ENCODE peak calls at places on chromosomes 5 and 9, in six cellular contexts. D is left ventricle myocardium inferior, T is nephron progenitor cell, Y is astrocyte, A is esophagus squamous epithelium, I is pancreas. O is an unnamed sample.

GRCh38 chr9:29220852-29221251 is 1647.6 kb upstream of the C9orf72 start:
- DNase-seq in D (no peak), I (no peak), Y (no peak), A (no peak), T (no peak), O (no peak)

GRCh38 chr9:69674741-69675438 is 2.7 kb upstream of the APBA1 start:
- DNase-seq in T (no peak), Y (peak), D (no peak), I (no peak), A (no peak), O (no peak)

GRCh38 chr5:169634606-169635005 is 2.5 kb upstream of the DOCK2 start:
- DNase-seq in Y (no peak), A (no peak), I (no peak), T (no peak), D (no peak), O (no peak)

GRCh38 chr5:170266570-170267379 is 30.8 kb downstream of the LCP2 start:
- DNase-seq in D (no peak), Y (no peak), I (no peak), T (no peak), A (no peak), O (no peak)

GRCh38 chr9:127014210-127014609 is 99.6 kb downstream of the RALGPS1 start:
- DNase-seq in T (no peak), Y (peak), I (no peak), D (no peak), A (no peak), O (no peak)

GRCh38 chr5:31851290-31851689 is 212.4 kb downstream of the PDZD2 start:
- DNase-seq in A (no peak), Y (no peak), D (no peak), I (no peak), T (no peak), O (no peak)

GRCh38 chr5:167453518-167454020 is 837.9 kb upstream of the WWC1 start:
- DNase-seq in T (no peak), D (no peak), I (no peak), Y (peak), A (no peak), O (no peak)

GRCh38 chr5:176533390-176533789 is 3.8 kb downstream of the RNF44 start:
- DNase-seq in I (no peak), Y (no peak), A (no peak), T (no peak), D (peak), O (no peak)

GRCh38 chr9:91221332-91221731 is 140.4 kb downstream of the AUH start:
- DNase-seq in Y (peak), D (no peak), I (no peak), T (no peak), A (no peak), O (no peak)

GRCh38 chr9:132711846-132712245 is 41.6 kb downstream of the GTF3C4 start:
- DNase-seq in D (no peak), A (no peak), T (no peak), Y (no peak), I (no peak), O (no peak)

GRCh38 chr5:95923918-95924559 is 37.6 kb downstream of the ELL2 start:
- DNase-seq in I (no peak), A (no peak), D (no peak), Y (no peak), T (no peak), O (no peak)

GRCh38 chr5:177035982-177036381 is 13.5 kb downstream of the ZNF346 start:
- DNase-seq in D (no peak), Y (no peak), I (no peak), A (no peak), T (peak), O (no peak)

GRCh38 chr9:8262625-8263622 is 463.3 kb upstream of the DMAC1 start:
- DNase-seq in D (peak), A (no peak), I (no peak), T (no peak), Y (no peak), O (no peak)

GRCh38 chr5:78612227-78613150 is 36.1 kb downstream of the LHFPL2 start:
- DNase-seq in D (no peak), I (peak), T (no peak), A (no peak), Y (no peak), O (no peak)

GRCh38 chr9:19085295-19085694 is 17.4 kb downstream of the HAUS6 start:
- DNase-seq in I (no peak), Y (no peak), T (no peak), A (no peak), D (no peak), O (no peak)

GRCh38 chr5:147576646-147577535 is 67.0 kb upstream of the DPYSL3 start:
- DNase-seq in A (no peak), I (peak), T (peak), D (peak), Y (no peak), O (no peak)

GRCh38 chr5:170746081-170746951 is 37.2 kb upstream of the GABRP start:
- DNase-seq in T (no peak), D (no peak), I (no peak), A (no peak), Y (no peak), O (no peak)

GRCh38 chr5:124581866-124582650 is 164.4 kb downstream of the ZNF608 start:
- DNase-seq in I (no peak), Y (no peak), D (no peak), T (peak), A (no peak), O (no peak)

GRCh38 chr5:72556351-72557146 is 49.3 kb upstream of the ZNF366 start:
- DNase-seq in A (no peak), Y (peak), D (peak), T (peak), I (peak), O (no peak)

GRCh38 chr9:77981332-77981731 is 50.3 kb downstream of the GNAQ start:
- DNase-seq in Y (peak), A (no peak), I (no peak), D (no peak), T (no peak), O (no peak)

GRCh38 chr9:27726244-27727141 is 153.2 kb upstream of the C9orf72 start:
- DNase-seq in D (peak), Y (peak), A (no peak), T (peak), I (no peak), O (no peak)

GRCh38 chr9:95773061-95773433 is 102.4 kb upstream of the ERCC6L2 start:
- DNase-seq in Y (peak), D (no peak), T (no peak), A (no peak), I (no peak), O (no peak)

GRCh38 chr5:36006161-36006560 is 15.0 kb upstream of the UGT3A1 start:
- DNase-seq in A (no peak), Y (no peak), I (no peak), T (no peak), D (no peak), O (no peak)

GRCh38 chr5:126805108-126805507 is 28.2 kb downstream of the LMNB1 start:
- DNase-seq in A (no peak), I (no peak), T (no peak), Y (peak), D (no peak), O (no peak)

GRCh38 chr9:86337469-86338107 is 16.6 kb downstream of the TUT7 start:
- DNase-seq in Y (no peak), I (no peak), T (no peak), A (no peak), D (no peak), O (no peak)

GRCh38 chr9:35904966-35905781 is 828 bp upstream of the HRCT1 start:
- DNase-seq in T (no peak), Y (peak), A (no peak), I (no peak), D (no peak), O (no peak)

GRCh38 chr9:102479191-102479590 is 515.9 kb upstream of the CYLC2 start:
- DNase-seq in A (no peak), Y (no peak), T (no peak), D (no peak), I (no peak), O (no peak)

GRCh38 chr5:80481019-80481893 is 6.6 kb upstream of the FAM151B start:
- DNase-seq in T (no peak), Y (peak), I (no peak), D (no peak), A (no peak), O (no peak)

GRCh38 chr9:128384801-128385492 is 13.8 kb downstream of the URM1 start:
- DNase-seq in Y (no peak), A (no peak), I (no peak), D (no peak), T (no peak), O (no peak)

GRCh38 chr5:42268630-42269029 is 154.6 kb upstream of the GHR start:
- DNase-seq in I (no peak), T (no peak), A (no peak), D (no peak), Y (peak), O (no peak)

GRCh38 chr9:95857122-95857521 is 18.4 kb upstream of the ERCC6L2 start:
- DNase-seq in T (peak), A (no peak), Y (peak), D (no peak), I (no peak), O (no peak)

GRCh38 chr5:132275367-132276220 is 18.1 kb downstream of the PDLIM4 start:
- DNase-seq in T (no peak), I (peak), D (no peak), A (no peak), Y (no peak), O (no peak)

GRCh38 chr5:90289837-90290236 is 119.7 kb downstream of the CETN3 start:
- DNase-seq in A (no peak), D (no peak), I (no peak), T (no peak), Y (no peak), O (no peak)

GRCh38 chr5:110477923-110478322 is 248.5 kb downstream of the TMEM232 start:
- DNase-seq in I (no peak), T (no peak), D (no peak), Y (peak), A (no peak), O (no peak)

GRCh38 chr9:16572005-16572727 is 298.3 kb downstream of the BNC2 start:
- DNase-seq in D (no peak), I (no peak), Y (no peak), T (no peak), A (no peak), O (no peak)

GRCh38 chr9:114450833-114451706 is 54.2 kb downstream of the WHRN start:
- DNase-seq in D (no peak), I (no peak), A (no peak), Y (no peak), T (no peak), O (no peak)

GRCh38 chr9:23934291-23934690 is 108.3 kb upstream of the ELAVL2 start:
- DNase-seq in I (no peak), D (no peak), Y (no peak), T (no peak), A (no peak), O (no peak)

GRCh38 chr5:1594336-1595106 is 70.8 kb upstream of the LPCAT1 start:
- DNase-seq in D (peak), Y (no peak), T (peak), I (peak), A (peak), O (peak)
- TF ChIP-seq CTCF in D (peak), Y (no peak), T (peak), I (no peak), A (peak), O (peak)

DNA sequence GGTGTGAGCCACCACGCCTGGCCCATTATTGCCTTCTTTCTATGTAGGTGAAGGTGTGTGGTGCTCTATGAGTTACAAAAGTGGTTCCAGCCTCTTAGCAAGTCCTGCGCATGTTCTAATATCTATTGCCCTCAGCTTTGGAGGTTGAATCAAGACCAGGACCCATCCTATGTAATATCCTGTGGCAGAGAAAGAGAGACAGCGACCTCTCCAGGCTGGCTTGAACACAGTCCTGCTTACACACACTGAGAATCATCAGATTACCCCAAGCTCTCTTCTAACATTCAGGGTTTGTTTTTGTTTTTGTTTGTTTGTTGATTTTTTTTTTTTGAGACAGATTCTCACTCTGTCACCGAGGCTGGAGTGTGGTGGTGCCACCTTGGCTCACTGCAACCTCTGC is 94.7 kb upstream of the OSMR start:
- DNase-seq in D (no peak), T (no peak), I (no peak), A (no peak), Y (no peak), O (no peak)
- TF ChIP-seq CTCF in D (no peak), T (no peak), I (no peak), A (no peak), Y (no peak), O (peak)

GRCh38 chr5:98905857-98906688 is 22.7 kb downstream of the CHD1 start:
- DNase-seq in D (no peak), A (no peak), Y (peak), I (no peak), T (no peak), O (no peak)
- TF ChIP-seq CTCF in D (peak), A (peak), Y (peak), I (peak), T (peak), O (peak)

GRCh38 chr9:20428976-20429375 is 193.3 kb downstream of the MLLT3 start:
- DNase-seq in I (no peak), T (no peak), Y (no peak), A (no peak), D (no peak), O (no peak)
- TF ChIP-seq CTCF in I (no peak), T (no peak), Y (no peak), A (no peak), D (no peak), O (no peak)

GRCh38 chr9:1337169-1337568 is 287.0 kb downstream of the DMRT2 start:
- DNase-seq in Y (no peak), D (no peak), A (no peak), I (no peak), T (no peak), O (no peak)
- TF ChIP-seq CTCF in Y (no peak), D (peak), A (no peak), I (no peak), T (no peak), O (no peak)

GRCh38 chr9:32526042-32526706 is at the start of gene RIGI:
- DNase-seq in Y (peak), A (peak), D (peak), I (peak), T (peak), O (no peak)
- TF ChIP-seq CTCF in Y (peak), A (peak), D (peak), I (no peak), T (peak), O (peak)

DNA sequence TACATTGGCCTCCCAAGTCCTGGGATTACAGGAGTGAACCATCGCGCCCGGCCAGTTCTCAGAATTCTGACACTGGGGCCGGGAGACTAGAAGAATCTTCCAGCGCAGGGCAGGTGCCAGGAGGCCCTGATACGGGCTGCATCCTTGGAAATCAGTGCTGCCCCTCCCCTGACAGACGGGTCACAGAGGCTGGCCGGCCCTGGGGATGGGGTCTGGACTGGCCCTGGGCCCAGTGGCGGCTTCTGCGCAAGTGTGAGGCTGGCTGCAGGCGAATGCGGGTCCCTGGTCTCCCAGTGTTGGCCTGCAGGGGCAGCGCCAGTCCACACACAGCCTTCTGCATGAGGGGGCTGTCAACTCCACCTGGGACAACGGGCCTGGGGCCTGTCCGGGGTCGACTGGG is 831 bp upstream of the TBC1D9B start:
- DNase-seq in I (no peak), D (no peak), A (no peak), T (peak), Y (no peak), O (no peak)
- TF ChIP-seq CTCF in I (no peak), D (no peak), A (peak), T (peak), Y (no peak), O (peak)

GRCh38 chr9:121169094-121169601 is 32.5 kb downstream of the RAB14 start:
- DNase-seq in Y (no peak), I (no peak), D (no peak), A (no peak), T (no peak), O (no peak)
- TF ChIP-seq CTCF in Y (peak), I (no peak), D (peak), A (peak), T (peak), O (peak)

GRCh38 chr9:125888220-125888619 is 141.0 kb downstream of the PBX3 start:
- DNase-seq in D (no peak), A (no peak), T (no peak), I (no peak), Y (peak), O (no peak)

GRCh38 chr9:125889122-125889523 is 141.9 kb downstream of the PBX3 start:
- DNase-seq in A (no peak), I (peak), T (no peak), D (peak), Y (peak), O (no peak)

GRCh38 chr9:125886365-125886764 is 139.2 kb downstream of the PBX3 start:
- DNase-seq in A (no peak), D (no peak), Y (no peak), T (no peak), I (no peak), O (no peak)

GRCh38 chr9:125890793-125891192 is 143.6 kb downstream of the PBX3 start:
- DNase-seq in I (no peak), T (no peak), A (no peak), Y (no peak), D (no peak), O (no peak)

DNA sequence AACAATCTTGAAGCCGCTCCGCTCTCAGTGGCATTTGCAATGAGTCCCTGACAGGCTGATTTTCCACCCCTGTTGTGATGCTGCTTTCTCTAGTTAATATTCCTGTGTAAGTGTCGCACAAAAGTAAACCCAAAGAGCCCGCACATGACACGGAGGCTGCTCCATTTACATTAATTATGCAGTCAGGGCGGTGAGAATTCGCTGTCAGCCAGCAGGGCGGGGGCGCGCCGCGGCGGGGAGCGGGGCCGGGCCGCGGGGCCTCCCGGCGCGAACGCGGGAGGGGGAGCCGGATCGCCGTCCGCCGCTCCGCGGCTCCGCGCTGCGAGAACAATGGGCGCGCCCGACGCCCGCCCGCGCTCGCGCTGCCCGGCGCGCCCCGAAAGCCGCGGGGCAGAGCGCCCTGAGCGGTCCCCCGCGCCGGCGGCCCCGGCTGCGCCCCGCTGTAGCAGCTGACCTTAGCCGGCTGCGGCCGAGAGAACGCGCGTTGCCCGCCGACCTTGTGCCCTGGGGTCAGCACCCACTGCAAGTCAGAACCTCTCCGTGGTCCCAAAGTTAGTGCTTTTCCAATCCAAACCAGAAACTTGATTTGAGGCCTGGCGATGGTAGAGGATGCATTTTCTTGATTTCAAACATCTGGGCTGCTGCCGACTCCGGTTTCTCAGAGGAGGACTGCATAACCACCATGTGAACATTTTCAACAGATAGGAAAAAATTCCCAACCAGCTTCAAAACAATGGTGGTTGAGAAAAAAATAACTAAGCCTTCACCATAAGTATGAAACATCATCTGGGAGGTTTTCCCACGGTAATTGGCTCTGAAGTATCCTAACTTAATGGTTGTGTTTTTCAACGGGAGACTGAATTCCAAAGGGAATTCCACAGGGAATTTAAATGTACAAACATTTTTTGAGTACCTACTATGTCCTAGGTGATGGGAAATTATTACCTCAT is 142.6 kb downstream of the PBX3 start:
- DNase-seq in I (peak), D (peak), Y (peak), A (no peak), T (peak), O (no peak)
- TF ChIP-seq CTCF in I (no peak), D (no peak), Y (no peak), A (no peak), T (no peak), O (no peak)

DNA sequence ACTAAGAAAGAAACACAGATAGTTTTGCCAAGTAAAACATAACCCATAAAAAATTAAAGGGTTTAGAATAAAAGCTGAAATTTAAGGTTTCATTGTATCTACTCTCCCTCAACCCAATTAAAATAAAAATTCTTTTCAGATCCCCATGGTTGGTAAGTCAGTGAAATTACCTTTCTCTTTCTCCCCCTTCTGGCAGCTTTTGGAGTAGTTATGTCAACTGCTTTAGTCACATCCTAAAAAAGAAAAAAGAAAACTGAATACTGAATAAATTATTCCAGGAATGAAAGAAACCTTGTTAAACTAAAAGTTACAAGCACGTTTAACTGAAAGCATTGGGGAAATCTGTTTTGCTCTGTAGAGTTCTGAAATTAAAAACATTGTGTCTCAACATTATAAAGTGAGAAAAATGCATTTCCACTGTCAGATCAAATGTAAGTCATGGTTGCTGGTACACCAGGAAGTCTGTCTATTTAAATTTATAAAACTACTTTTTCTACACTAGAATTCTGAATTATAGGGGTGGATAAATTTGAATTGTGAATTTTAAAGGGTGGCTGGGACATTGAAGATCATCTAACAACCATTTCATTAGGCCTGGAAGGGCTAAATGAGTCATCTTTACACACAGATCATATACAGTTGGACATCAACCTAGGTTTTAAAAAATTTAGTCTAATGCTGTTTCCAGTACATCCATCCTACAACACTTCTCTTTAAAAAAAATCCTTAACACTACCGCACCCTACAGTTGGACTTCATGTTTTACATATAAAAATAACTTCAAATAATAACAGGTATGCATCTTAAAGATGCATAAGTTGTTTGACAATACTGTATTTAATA is 24.7 kb downstream of the PSIP1 start:
- DNase-seq in D (no peak), Y (no peak), A (no peak), T (no peak), I (no peak), O (no peak)
- TF ChIP-seq CTCF in D (peak), Y (peak), A (peak), T (no peak), I (no peak), O (peak)

O was measured in D721Med.